ENCODE peak calls at places on chromosomes 13 and 19, in nine cellular contexts. N is activated CD8-positive, alpha-beta memory T cell treated with anti-CD3 and anti-CD28 coated beads for 1 hour; C is fibroblast of mammary gland; I is GM23248; Z is MV-4-11; O is cardiac fibroblast; R is fibroblast of the conjunctiva; K is skeletal muscle cell; T is RWPE1. A is an unnamed sample.

GRCh38 chr13:50463662-50464061 is 379.8 kb downstream of the DLEU7 start:
- DNase-seq in O (no peak), N (no peak), Z (no peak), C (no peak), R (no peak), K (no peak), T (no peak), I (no peak), A (no peak)

GRCh38 chr19:6501740-6502648 is at the start of gene TUBB4A:
- DNase-seq in I (no peak), Z (no peak), R (no peak), C (no peak), N (no peak), K (no peak), O (no peak), T (no peak), A (no peak)

GRCh38 chr13:40509876-40510275 is 156.6 kb downstream of the FOXO1 start:
- DNase-seq in R (no peak), K (no peak), O (no peak), Z (no peak), N (no peak), T (no peak), C (peak; percentile 15), I (no peak), A (no peak)

GRCh38 chr19:41064974-41065569 is 23.2 kb upstream of the CYP2A13 start:
- DNase-seq in R (peak; percentile 16), N (no peak), Z (peak; percentile 20), T (peak; percentile 32), C (peak; percentile 34), K (no peak), O (peak; percentile 44), I (peak; percentile 34), A (peak; percentile 46)

GRCh38 chr13:77544365-77544764 is 8.9 kb downstream of the SCEL start:
- DNase-seq in K (peak; percentile 79), R (peak; percentile 48), O (peak; percentile 20), Z (no peak), N (no peak), T (peak; percentile 48), C (peak; percentile 59), I (peak; percentile 17), A (peak; percentile 78)

GRCh38 chr13:94121686-94122085 is 357.8 kb downstream of the DCT start:
- DNase-seq in T (no peak), K (peak; percentile 59), I (peak; percentile 67), N (no peak), O (peak; percentile 45), R (no peak), C (peak; percentile 73), Z (no peak), A (peak; percentile 63)

GRCh38 chr13:23799945-23800344 is 89.3 kb downstream of the MIPEP start:
- DNase-seq in R (no peak), N (no peak), O (peak; percentile 37), C (peak; percentile 7), Z (no peak), T (no peak), K (peak; percentile 55), I (no peak), A (no peak)

GRCh38 chr19:591099-591958 is 1.6 kb downstream of the HCN2 start:
- DNase-seq in Z (no peak), T (no peak), C (no peak), O (no peak), I (peak; percentile 62), N (no peak), K (no peak), R (no peak), A (no peak)

GRCh38 chr19:3548594-3548993 is 8.8 kb downstream of the MFSD12 start:
- DNase-seq in K (no peak), R (no peak), N (no peak), C (no peak), I (no peak), O (no peak), T (no peak), Z (peak; percentile 84), A (no peak)

GRCh38 chr19:43078311-43078710 is 4.2 kb downstream of the PSG2 start:
- DNase-seq in O (peak; percentile 85), I (peak; percentile 89), K (peak; percentile 5), Z (no peak), N (no peak), T (peak; percentile 65), R (peak; percentile 2), C (peak; percentile 56), A (peak; percentile 11)

GRCh38 chr13:76868451-76868850 is 17.8 kb downstream of the KCTD12 start:
- DNase-seq in N (no peak), K (no peak), C (no peak), O (no peak), T (no peak), I (no peak), Z (no peak), R (no peak), A (no peak)

GRCh38 chr13:100646030-100646673 is 28.4 kb downstream of the TMTC4 start:
- DNase-seq in I (peak; percentile 47), Z (no peak), K (peak; percentile 12), C (peak; percentile 45), N (no peak), T (peak; percentile 2), R (no peak), O (peak; percentile 49), A (peak; percentile 60)

GRCh38 chr19:27744926-27745844 is 1467.8 kb downstream of the UQCRFS1 start:
- DNase-seq in Z (no peak), T (no peak), K (no peak), R (no peak), I (no peak), O (no peak), N (no peak), C (no peak), A (no peak)

GRCh38 chr19:35194022-35194984 is 34.2 kb downstream of the FAM187B start:
- DNase-seq in Z (no peak), O (no peak), C (peak; percentile 49), R (no peak), N (no peak), T (no peak), I (no peak), K (no peak), A (no peak)

GRCh38 chr13:84431646-84432045 is 549.4 kb upstream of the SLITRK1 start:
- DNase-seq in O (peak; percentile 44), N (no peak), T (no peak), C (peak; percentile 48), I (peak; percentile 35), R (no peak), K (peak; percentile 20), Z (no peak), A (peak; percentile 47)

GRCh38 chr19:29277107-29277506 is 64.2 kb upstream of the UQCRFS1 start:
- DNase-seq in Z (peak; percentile 88), T (no peak), O (no peak), K (no peak), N (no peak), R (no peak), C (no peak), I (no peak), A (no peak)

GRCh38 chr13:32824671-32825070 is 191.6 kb upstream of the KL start:
- DNase-seq in I (peak; percentile 88), K (peak; percentile 68), Z (no peak), T (peak; percentile 73), C (peak; percentile 89), N (no peak), R (peak; percentile 35), O (peak; percentile 94), A (peak; percentile 84)

GRCh38 chr13:44842158-44842557 is 147.1 kb downstream of the NUFIP1 start:
- DNase-seq in T (no peak), O (peak; percentile 62), K (no peak), R (peak; percentile 5), I (peak; percentile 78), N (no peak), Z (peak; percentile 46), C (peak; percentile 63), A (peak; percentile 58)

GRCh38 chr13:90613076-90613795 is 734.3 kb upstream of the MIR17HG start:
- DNase-seq in I (no peak), N (no peak), R (no peak), K (no peak), C (no peak), O (no peak), Z (no peak), T (no peak), A (no peak)

GRCh38 chr13:107846642-107847041 is 368.7 kb downstream of the LIG4 start:
- DNase-seq in C (no peak), K (no peak), T (no peak), R (no peak), N (no peak), I (no peak), Z (no peak), O (no peak), A (no peak)

GRCh38 chr19:23823952-23824389 is 65.3 kb upstream of the ZNF681 start:
- DNase-seq in T (no peak), R (no peak), C (peak; percentile 4), K (no peak), I (no peak), N (no peak), Z (peak; percentile 95), O (peak; percentile 11), A (no peak)

GRCh38 chr13:36919206-36919832 is 719 bp downstream of the SMAD9 start:
- DNase-seq in I (peak; percentile 74), O (peak; percentile 4), T (peak; percentile 22), R (no peak), K (no peak), N (no peak), Z (no peak), C (peak; percentile 11), A (peak; percentile 17)